ENCODE peak calls at places on chromosomes 11 and 22, in six cellular contexts. One of them, this sample, is unnamed.

GRCh38 chr11:8038393-8038792 is 42.6 kb upstream of the TUB start:
- DNase-seq in OCI-M1: no peak
- DNase-seq in A549: no peak
- DNase-seq in astrocyte of the cerebellum: no peak
- DNase-seq in OCI-LY7: no peak
- DNase-seq in mesendoderm: peak
- DNase-seq in this sample: no peak

GRCh38 chr11:57597971-57598830 is 716 bp downstream of the SERPING1 start:
- DNase-seq in mesendoderm: peak
- DNase-seq in OCI-M1: peak
- DNase-seq in OCI-LY7: no peak
- DNase-seq in astrocyte of the cerebellum: no peak
- DNase-seq in A549: no peak
- DNase-seq in this sample: peak

GRCh38 chr22:31139866-31140716 is at the start of gene PLA2G3:
- DNase-seq in mesendoderm: peak
- DNase-seq in OCI-M1: no peak
- DNase-seq in A549: no peak
- DNase-seq in OCI-LY7: no peak
- DNase-seq in astrocyte of the cerebellum: peak
- DNase-seq in this sample: peak

GRCh38 chr11:208917-209260 is 1.4 kb downstream of the RIC8A start:
- DNase-seq in mesendoderm: no peak
- DNase-seq in OCI-LY7: peak
- DNase-seq in astrocyte of the cerebellum: no peak
- DNase-seq in OCI-M1: peak
- DNase-seq in A549: peak
- DNase-seq in this sample: no peak

GRCh38 chr11:120180571-120181445 is 30.0 kb upstream of the OAF start:
- DNase-seq in OCI-LY7: no peak
- DNase-seq in astrocyte of the cerebellum: no peak
- DNase-seq in OCI-M1: no peak
- DNase-seq in A549: no peak
- DNase-seq in mesendoderm: peak
- DNase-seq in this sample: no peak

GRCh38 chr11:69563946-69564780 is 76.8 kb upstream of the CCND1 start:
- DNase-seq in OCI-LY7: no peak
- DNase-seq in OCI-M1: no peak
- DNase-seq in astrocyte of the cerebellum: no peak
- DNase-seq in mesendoderm: peak
- DNase-seq in A549: no peak
- DNase-seq in this sample: no peak

GRCh38 chr11:91742155-91742554 is 482.5 kb upstream of the FAT3 start:
- DNase-seq in astrocyte of the cerebellum: no peak
- DNase-seq in mesendoderm: peak
- DNase-seq in A549: no peak
- DNase-seq in OCI-LY7: no peak
- DNase-seq in OCI-M1: no peak
- DNase-seq in this sample: no peak

GRCh38 chr22:48758021-48758561 is 1069.6 kb downstream of the BRD1 start:
- DNase-seq in astrocyte of the cerebellum: no peak
- DNase-seq in mesendoderm: no peak
- DNase-seq in A549: no peak
- DNase-seq in OCI-LY7: no peak
- DNase-seq in OCI-M1: no peak
- DNase-seq in this sample: no peak

GRCh38 chr22:28051787-28052356 is 132.8 kb upstream of the PITPNB start:
- DNase-seq in OCI-M1: peak
- DNase-seq in astrocyte of the cerebellum: no peak
- DNase-seq in OCI-LY7: peak
- DNase-seq in mesendoderm: peak
- DNase-seq in A549: peak
- DNase-seq in this sample: peak

GRCh38 chr22:40387758-40388157 is 17.4 kb downstream of the SGSM3 start:
- DNase-seq in OCI-M1: no peak
- DNase-seq in A549: no peak
- DNase-seq in astrocyte of the cerebellum: no peak
- DNase-seq in OCI-LY7: no peak
- DNase-seq in mesendoderm: no peak
- DNase-seq in this sample: no peak

GRCh38 chr11:43735931-43736330 is 55.4 kb downstream of the HSD17B12 start:
- DNase-seq in astrocyte of the cerebellum: peak
- DNase-seq in A549: no peak
- DNase-seq in OCI-M1: peak
- DNase-seq in mesendoderm: no peak
- DNase-seq in OCI-LY7: no peak
- DNase-seq in this sample: no peak

GRCh38 chr11:63829823-63830489 is 9.0 kb upstream of the MARK2 start:
- DNase-seq in OCI-M1: peak
- DNase-seq in mesendoderm: peak
- DNase-seq in A549: no peak
- DNase-seq in astrocyte of the cerebellum: no peak
- DNase-seq in OCI-LY7: peak
- DNase-seq in this sample: peak